ENCODE peak calls at places on chromosomes 11 and 22, in ten cellular contexts. T is keratinocyte, F is endothelial cell, O is cardiac muscle cell, W is IMR-90, P is progenitor cell of endocrine pancreas, G is colonic mucosa, S is Panc1, N is OCI-LY7, E is AG04450. B is an unnamed sample.

GRCh38 chr11:92886243-92886905 is 83.1 kb upstream of the MTNR1B start:
- DNase-seq in T (peak), F (peak), O (peak), W (peak), P (peak), G (peak), S (peak), N (peak), E (peak), B (peak)

GRCh38 chr11:35255514-35255913 is 116.5 kb downstream of the CD44 start:
- DNase-seq in T (no peak), F (no peak), O (no peak), W (no peak), P (no peak), G (no peak), S (no peak), N (no peak), E (no peak), B (no peak)

GRCh38 chr11:1892558-1892957 is 863 bp upstream of the PRR33 start:
- DNase-seq in T (no peak), F (no peak), O (no peak), W (no peak), P (no peak), G (no peak), S (no peak), N (no peak), E (no peak), B (no peak)

GRCh38 chr11:68843052-68843561 is 1.4 kb upstream of the CPT1A start:
- DNase-seq in T (no peak), F (no peak), O (peak), W (peak), P (no peak), G (peak), S (no peak), N (no peak), E (no peak), B (peak)

GRCh38 chr11:69380451-69380901 is 86.5 kb downstream of the MYEOV start:
- DNase-seq in T (no peak), F (no peak), O (no peak), W (no peak), P (no peak), G (no peak), S (no peak), N (no peak), E (no peak), B (no peak)

GRCh38 chr11:129884581-129884980 is 10.8 kb downstream of the NFRKB start:
- DNase-seq in T (no peak), F (no peak), O (no peak), W (no peak), P (no peak), G (no peak), S (no peak), N (no peak), E (no peak), B (no peak)

GRCh38 chr11:9274499-9275228 is 9.5 kb upstream of the DENND5A start:
- DNase-seq in T (no peak), F (no peak), O (peak), W (no peak), P (no peak), G (no peak), S (no peak), N (no peak), E (no peak), B (no peak)

GRCh38 chr11:33211153-33211552 is 46.0 kb upstream of the HIPK3 start:
- DNase-seq in T (no peak), F (no peak), O (no peak), W (no peak), P (no peak), G (no peak), S (no peak), N (no peak), E (no peak), B (no peak)

GRCh38 chr11:69055598-69056516 is 7.1 kb downstream of the TPCN2 start:
- DNase-seq in T (no peak), F (no peak), O (no peak), W (no peak), P (no peak), G (no peak), S (no peak), N (peak), E (no peak), B (peak)

DNA sequence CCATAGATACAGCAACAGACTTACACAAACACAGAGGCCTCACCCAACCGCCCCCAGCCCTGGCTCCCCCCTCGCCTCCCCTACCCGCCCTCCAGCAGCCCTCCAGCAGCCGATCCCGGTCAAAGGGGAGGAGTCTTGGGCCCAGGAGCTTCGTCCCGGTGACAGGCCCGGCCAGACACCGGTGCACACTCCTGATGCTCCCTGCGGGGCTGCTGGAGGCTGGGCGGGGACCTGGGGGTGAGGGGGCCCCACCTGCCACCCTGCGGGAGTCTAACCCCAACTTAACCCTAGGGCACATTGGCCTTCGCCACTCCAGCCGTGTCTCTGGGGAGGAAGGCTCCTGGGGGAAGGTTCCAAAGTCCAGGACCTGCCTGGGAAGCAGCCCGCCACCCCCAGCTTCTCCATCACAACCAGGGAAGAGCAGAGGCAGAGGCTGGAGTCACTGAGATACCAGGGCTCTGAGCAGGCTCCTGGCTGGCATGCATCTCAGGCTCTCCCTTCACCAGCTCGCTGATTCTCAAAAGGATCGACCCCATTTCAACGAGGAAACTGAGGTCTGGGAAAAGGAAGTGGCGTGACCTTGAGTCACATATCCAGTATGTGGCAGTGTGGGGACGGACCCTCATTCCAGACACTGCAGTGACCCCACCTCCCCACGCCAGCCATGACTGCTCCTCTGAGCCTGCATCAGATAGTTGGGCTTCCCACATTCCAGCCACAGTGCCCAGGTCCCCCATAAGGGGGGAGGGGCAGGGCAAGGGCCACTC is 14.4 kb downstream of the BCL9L start:
- DNase-seq in T (no peak), F (no peak), O (peak), W (peak), P (no peak), G (peak), S (no peak), N (no peak), E (no peak), B (no peak)
- TF ChIP-seq CTCF in T (no peak), F (no peak), O (no peak), W (no peak), P (no peak), G (no peak), S (no peak), N (no peak), E (no peak), B (no peak)

GRCh38 chr22:38429460-38430128 is 25.4 kb downstream of the KCNJ4 start:
- DNase-seq in T (no peak), F (no peak), O (peak), W (peak), P (no peak), G (no peak), S (no peak), N (no peak), E (no peak), B (no peak)
- TF ChIP-seq CTCF in T (no peak), F (no peak), O (no peak), W (no peak), P (no peak), G (no peak), S (no peak), N (no peak), E (no peak), B (no peak)

GRCh38 chr22:22878211-22878570 is 9.4 kb upstream of the IGLL5 start:
- DNase-seq in T (no peak), F (no peak), O (no peak), W (no peak), P (no peak), G (no peak), S (no peak), N (no peak), E (no peak), B (no peak)

GRCh38 chr22:22879675-22880029 is 8.0 kb upstream of the IGLL5 start:
- DNase-seq in T (no peak), F (no peak), O (no peak), W (no peak), P (no peak), G (no peak), S (no peak), N (no peak), E (no peak), B (no peak)

GRCh38 chr22:22877523-22878210 is 9.9 kb upstream of the IGLL5 start:
- DNase-seq in T (no peak), F (peak), O (peak), W (peak), P (peak), G (peak), S (no peak), N (peak), E (peak), B (peak)

GRCh38 chr22:22880645-22881044 is 7.0 kb upstream of the IGLL5 start:
- DNase-seq in T (no peak), F (no peak), O (no peak), W (no peak), P (no peak), G (no peak), S (no peak), N (no peak), E (no peak), B (no peak)

DNA sequence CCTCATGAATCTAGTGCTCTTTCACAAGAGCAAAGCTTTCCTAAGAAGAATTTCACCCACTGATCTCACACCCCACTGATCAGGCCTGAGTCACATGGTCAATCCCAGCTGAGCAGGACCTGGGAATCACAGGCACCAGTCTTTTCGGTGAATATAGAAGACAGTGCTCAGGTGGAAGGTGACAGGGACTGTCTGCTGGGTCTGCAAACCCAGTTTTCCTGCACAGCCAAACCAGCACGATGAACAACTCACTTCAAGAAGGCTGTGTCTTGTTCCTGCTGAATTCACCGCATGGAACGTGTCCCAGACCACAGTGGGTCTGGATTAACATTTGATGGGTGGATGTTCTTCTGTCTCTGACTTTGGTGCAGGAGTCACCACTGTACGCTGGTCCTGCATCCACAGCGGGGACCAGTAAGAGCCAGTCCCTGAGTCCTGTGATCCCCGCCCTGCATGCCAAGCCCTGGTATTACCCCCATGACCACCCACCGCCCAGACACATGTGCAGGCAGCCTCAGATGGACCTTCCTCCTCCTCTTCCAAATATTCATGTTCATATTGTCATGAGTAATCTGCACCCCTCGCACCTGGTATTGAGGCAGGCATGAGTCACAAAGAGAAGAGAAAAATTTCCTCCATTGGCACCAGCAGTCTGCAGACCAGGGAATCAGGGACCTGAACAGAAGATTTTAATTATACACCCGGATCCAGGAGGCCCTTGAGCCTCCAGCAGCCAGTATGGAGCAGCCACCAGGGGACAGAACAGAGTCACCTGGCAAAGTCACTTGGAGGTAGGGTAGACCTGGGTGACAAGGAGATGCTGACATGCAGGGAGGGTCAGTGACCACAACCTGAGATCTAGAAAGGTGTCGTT is 8.6 kb upstream of the IGLL5 start:
- DNase-seq in T (no peak), F (no peak), O (no peak), W (no peak), P (no peak), G (no peak), S (no peak), N (peak), E (no peak), B (no peak)
- TF ChIP-seq CTCF in T (no peak), F (no peak), O (no peak), W (no peak), P (peak), G (no peak), S (peak), N (peak), E (no peak), B (no peak)

DNA sequence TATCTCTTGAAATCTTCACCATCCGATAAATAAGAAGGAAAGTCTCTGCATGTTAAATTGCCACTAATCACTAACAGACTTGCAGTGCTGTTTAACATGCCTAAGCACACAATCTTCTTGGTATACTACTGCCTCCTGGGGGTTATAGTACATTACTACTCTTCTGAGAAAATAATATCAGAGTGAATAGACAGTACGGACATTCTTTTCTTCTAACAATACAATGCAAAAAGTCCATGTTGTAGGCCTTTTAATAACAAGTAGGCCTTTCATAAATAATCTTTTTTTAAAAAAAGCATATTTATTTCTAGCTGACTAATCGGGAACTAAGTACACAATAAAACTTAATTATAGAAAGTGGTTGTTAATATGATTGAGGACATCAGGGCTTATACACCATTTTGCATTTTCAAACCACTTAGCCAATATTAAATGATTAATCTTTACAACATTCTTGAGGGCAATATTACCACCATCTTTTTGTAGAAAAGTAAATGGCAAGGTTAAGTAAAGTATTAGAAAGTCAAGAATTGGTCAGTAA is 84.8 kb downstream of the TTC28 start:
- DNase-seq in T (peak), F (no peak), O (peak), W (peak), P (no peak), G (no peak), S (peak), N (peak), E (peak), B (peak)
- TF ChIP-seq CTCF in T (peak), F (peak), O (peak), W (peak), P (peak), G (peak), S (peak), N (peak), E (peak), B (no peak)

DNA sequence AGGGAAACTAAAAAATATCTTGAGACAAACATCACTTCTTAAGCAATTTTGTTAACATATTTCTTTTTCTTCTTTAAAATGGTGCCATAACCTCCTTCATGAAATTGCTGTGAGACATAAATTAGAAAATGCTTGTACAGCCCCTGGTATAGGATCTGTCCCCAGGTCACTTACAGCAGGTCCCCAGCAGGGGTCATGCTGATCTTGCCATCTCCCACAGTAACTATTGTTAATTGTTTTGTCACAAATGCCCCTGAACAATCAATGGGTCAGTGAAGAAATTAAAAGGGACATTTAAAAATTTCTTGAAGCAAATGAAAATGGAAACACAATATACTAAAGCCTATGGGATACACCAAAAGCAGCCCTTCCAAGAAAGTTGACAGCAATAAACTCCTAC is 99.8 kb upstream of the OR4B1 start:
- DNase-seq in T (no peak), F (peak), O (peak), W (no peak), P (no peak), G (no peak), S (no peak), N (peak), E (no peak), B (no peak)
- TF ChIP-seq CTCF in T (no peak), F (peak), O (peak), W (peak), P (peak), G (peak), S (peak), N (peak), E (peak), B (no peak)

DNA sequence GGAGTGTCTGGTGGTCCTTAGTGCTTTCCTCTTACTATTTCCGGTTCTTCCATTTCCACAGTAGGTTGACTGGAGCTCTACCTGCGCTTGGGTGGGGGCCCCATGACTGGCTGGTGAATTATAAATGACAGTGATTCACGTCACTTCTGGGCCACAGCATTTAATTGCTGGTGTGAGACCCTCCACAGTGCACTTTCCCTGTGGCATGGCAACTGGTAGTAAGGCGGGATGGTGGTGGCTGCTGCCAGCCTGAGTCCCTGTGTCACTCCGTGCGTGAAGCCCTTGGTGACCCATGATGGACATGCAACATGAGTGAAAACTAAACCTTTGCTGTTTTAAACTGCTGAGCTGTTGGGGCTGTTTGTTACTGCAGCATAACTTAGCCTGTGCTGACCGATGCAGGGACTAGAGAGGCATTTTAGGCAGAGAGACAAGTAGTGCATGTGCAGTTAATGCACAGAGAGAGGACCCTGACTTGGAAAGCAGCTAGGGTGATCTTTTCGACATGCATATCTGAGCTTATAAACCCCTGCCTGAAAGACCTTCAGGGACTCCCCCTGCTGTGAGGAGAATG is 3.1 kb downstream of the PRDM11 start:
- DNase-seq in T (no peak), F (no peak), O (no peak), W (no peak), P (no peak), G (peak), S (no peak), N (no peak), E (no peak), B (no peak)
- TF ChIP-seq CTCF in T (no peak), F (no peak), O (no peak), W (no peak), P (no peak), G (no peak), S (no peak), N (no peak), E (no peak), B (no peak)

GRCh38 chr11:96752221-96752620 is 362.4 kb downstream of the JRKL start:
- DNase-seq in T (no peak), F (no peak), O (no peak), W (no peak), P (no peak), G (no peak), S (no peak), N (no peak), E (no peak), B (no peak)

GRCh38 chr11:96744697-96745096 is 354.9 kb downstream of the JRKL start:
- DNase-seq in T (no peak), F (no peak), O (peak), W (peak), P (no peak), G (no peak), S (no peak), N (no peak), E (no peak), B (no peak)

GRCh38 chr11:96753997-96754396 is 364.2 kb downstream of the JRKL start:
- DNase-seq in T (no peak), F (no peak), O (no peak), W (no peak), P (no peak), G (no peak), S (no peak), N (no peak), E (no peak), B (no peak)

GRCh38 chr11:96748639-96749370 is 359.0 kb downstream of the JRKL start:
- DNase-seq in T (no peak), F (no peak), O (peak), W (peak), P (no peak), G (no peak), S (no peak), N (no peak), E (no peak), B (no peak)
- TF ChIP-seq CTCF in T (no peak), F (no peak), O (no peak), W (no peak), P (no peak), G (no peak), S (no peak), N (no peak), E (no peak), B (no peak)

GRCh38 chr22:44703269-44703870 is 1.4 kb downstream of the PRR5 start:
- DNase-seq in T (no peak), F (no peak), O (no peak), W (no peak), P (no peak), G (no peak), S (no peak), N (no peak), E (no peak), B (no peak)

GRCh38 chr22:44706488-44706887 is 4.5 kb downstream of the PRR5 start:
- DNase-seq in T (no peak), F (no peak), O (no peak), W (no peak), P (no peak), G (no peak), S (no peak), N (no peak), E (no peak), B (no peak)

GRCh38 chr22:44704159-44705021 is 2.4 kb downstream of the PRR5 start:
- DNase-seq in T (no peak), F (no peak), O (no peak), W (no peak), P (no peak), G (no peak), S (no peak), N (no peak), E (no peak), B (no peak)

GRCh38 chr22:44707178-44707577 is 5.2 kb downstream of the PRR5 start:
- DNase-seq in T (no peak), F (no peak), O (no peak), W (no peak), P (no peak), G (no peak), S (no peak), N (no peak), E (no peak), B (no peak)

GRCh38 chr22:44705022-44705297 is 3.0 kb downstream of the PRR5 start:
- DNase-seq in T (no peak), F (no peak), O (no peak), W (no peak), P (no peak), G (no peak), S (no peak), N (no peak), E (no peak), B (no peak)
- TF ChIP-seq CTCF in T (no peak), F (no peak), O (no peak), W (no peak), P (no peak), G (no peak), S (no peak), N (no peak), E (no peak), B (no peak)

DNA sequence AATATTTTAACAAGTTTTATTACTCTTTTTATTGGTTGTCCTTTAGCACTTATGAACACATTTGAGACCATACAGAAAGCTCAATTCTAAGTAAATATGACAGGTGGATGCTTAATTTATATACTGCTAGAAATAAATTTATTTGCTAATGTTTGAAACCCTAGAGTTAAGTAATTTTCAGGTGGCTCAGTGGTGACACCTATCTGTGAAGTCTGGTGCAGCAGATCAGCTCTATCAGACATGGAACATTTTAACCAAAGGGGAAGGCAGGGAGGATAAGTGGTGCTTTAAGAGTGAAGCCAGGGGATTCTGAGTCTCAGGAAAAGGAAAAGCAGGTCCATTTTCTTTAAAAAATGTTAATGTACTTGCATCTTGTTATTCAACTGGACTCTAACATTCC is 175.8 kb downstream of the DSCAML1 start:
- DNase-seq in T (no peak), F (no peak), O (peak), W (peak), P (no peak), G (peak), S (no peak), N (peak), E (no peak), B (no peak)
- TF ChIP-seq CTCF in T (peak), F (peak), O (peak), W (peak), P (peak), G (peak), S (peak), N (peak), E (peak), B (peak)